ENCODE peak calls at places on chromosomes 16 and 17, in four cellular contexts. U is AG04450, N is GM18507, E is body of pancreas. H is an unnamed sample.

GRCh38 chr17:81322271-81323082 is 27.4 kb upstream of the SLC38A10 start:
- DNase-seq in U (no peak), N (peak; percentile 51), E (no peak), H (peak; percentile 80)

GRCh38 chr16:24986512-24987303 is 28.5 kb downstream of the ARHGAP17 start:
- DNase-seq in U (no peak), N (no peak), E (peak; percentile 30), H (no peak)

GRCh38 chr16:53123753-53124152 is 69.0 kb downstream of the CHD9 start:
- DNase-seq in U (no peak), N (no peak), E (no peak), H (no peak)

GRCh38 chr17:4623249-4623648 is 18.2 kb downstream of the ALOX15 start:
- DNase-seq in U (no peak), N (no peak), E (no peak), H (no peak)

GRCh38 chr16:87325480-87325879 is 8.3 kb upstream of the C16orf95 start:
- DNase-seq in U (no peak), N (no peak), E (no peak), H (no peak)

GRCh38 chr16:24098896-24099295 is 157.2 kb upstream of the CACNG3 start:
- DNase-seq in U (no peak), N (no peak), E (no peak), H (no peak)

GRCh38 chr16:72744064-72744793 is 303.7 kb downstream of the ZFHX3 start:
- DNase-seq in U (no peak), N (no peak), E (no peak), H (no peak)

GRCh38 chr17:9004961-9005285 is 16.4 kb upstream of the NTN1 start:
- DNase-seq in U (no peak), N (no peak), E (no peak), H (no peak)

GRCh38 chr17:19309701-19310100 is 52.8 kb downstream of the B9D1 start:
- DNase-seq in U (no peak), N (no peak), E (no peak), H (no peak)

GRCh38 chr16:30382398-30383015 is at the start of gene SEPTIN1:
- DNase-seq in U (no peak), N (peak; percentile 61), E (no peak), H (peak; percentile 75)

GRCh38 chr17:77606146-77606864 is 352.2 kb upstream of the TNRC6C start:
- DNase-seq in U (no peak), N (no peak), E (no peak), H (no peak)

GRCh38 chr16:11118479-11118878 is 137.5 kb downstream of the SOCS1 start:
- DNase-seq in U (no peak), N (no peak), E (no peak), H (no peak)

GRCh38 chr16:24540575-24541240 is 1.3 kb downstream of the RBBP6 start:
- DNase-seq in U (no peak), N (no peak), E (no peak), H (no peak)

GRCh38 chr17:69141802-69142472 is at the start of gene ABCA6:
- DNase-seq in U (no peak), N (no peak), E (no peak), H (no peak)

GRCh38 chr17:66589892-66590291 is 245.0 kb upstream of the CACNG5 start:
- DNase-seq in U (no peak), N (no peak), E (no peak), H (no peak)

GRCh38 chr17:38922538-38923291 is 2.7 kb upstream of the LASP1NB start:
- DNase-seq in U (no peak), N (no peak), E (peak; percentile 84), H (no peak)

GRCh38 chr17:62189377-62189776 is 124.3 kb upstream of the MED13 start:
- DNase-seq in U (no peak), N (no peak), E (no peak), H (no peak)

GRCh38 chr16:28146536-28146935 is 65.2 kb downstream of the XPO6 start:
- DNase-seq in U (no peak), N (no peak), E (no peak), H (no peak)

GRCh38 chr17:7355053-7355452 is at the start of gene TMEM95:
- DNase-seq in U (no peak), N (no peak), E (no peak), H (no peak)

GRCh38 chr16:59146140-59146539 is 412.0 kb upstream of the GOT2 start:
- DNase-seq in U (no peak), N (no peak), E (no peak), H (no peak)

GRCh38 chr17:8391711-8392110 is 5.9 kb downstream of the RNF222 start:
- DNase-seq in U (no peak), N (no peak), E (no peak), H (no peak)

GRCh38 chr16:50602531-50603205 is 54.5 kb downstream of the NKD1 start:
- DNase-seq in U (no peak), N (no peak), E (no peak), H (no peak)

GRCh38 chr17:81253358-81254131 is 14.4 kb downstream of the NDUFAF8 start:
- DNase-seq in U (no peak), N (no peak), E (peak; percentile 46), H (no peak)

GRCh38 chr17:41519501-41520224 is 973 bp upstream of the KRT15 start:
- DNase-seq in U (no peak), N (no peak), E (peak; percentile 57), H (no peak)

GRCh38 chr16:46736695-46737094 is 11.4 kb downstream of the MYLK3 start:
- DNase-seq in U (no peak), N (no peak), E (no peak), H (no peak)

GRCh38 chr17:82491533-82491932 is 28.0 kb upstream of the FOXK2 start:
- DNase-seq in U (no peak), N (no peak), E (no peak), H (no peak)

GRCh38 chr16:86300746-86301480 is 209.4 kb upstream of the FOXF1 start:
- DNase-seq in U (no peak), N (no peak), E (no peak), H (no peak)

H was measured in GM12892.